ENCODE peak calls at places on chromosomes 3 and 15, in six cellular contexts. H, Y, V, P, J and B are unnamed samples.
A peak's percentile ranks its signal among the peaks of the same experiment; 100 is the strongest.

GRCh38 chr3:185726254-185726967 is 98.4 kb downstream of the IGF2BP2 start:
- DNase-seq in H (no peak), J (no peak), Y (no peak), V (no peak), P (no peak), B (no peak)

GRCh38 chr15:31435891-31436628 is 109.4 kb downstream of the KLF13 start:
- DNase-seq in J (no peak), P (no peak), V (peak; percentile 16), H (no peak), Y (no peak), B (no peak)

GRCh38 chr15:65841121-65841930 is 28.0 kb upstream of the RAB11A start:
- DNase-seq in Y (no peak), J (peak; percentile 14), H (peak; percentile 69), P (peak; percentile 41), V (no peak), B (no peak)

GRCh38 chr3:158350971-158351370 is 220.0 kb upstream of the MLF1 start:
- DNase-seq in J (no peak), P (no peak), H (no peak), Y (no peak), V (no peak), B (no peak)

GRCh38 chr3:175432338-175433025 is 573.3 kb downstream of the NAALADL2 start:
- DNase-seq in V (no peak), H (peak; percentile 65), Y (no peak), J (peak; percentile 69), P (no peak), B (no peak)

GRCh38 chr3:17182158-17182557 is 297.4 kb downstream of the PLCL2 start:
- DNase-seq in P (no peak), J (no peak), Y (no peak), V (no peak), H (no peak), B (no peak)

GRCh38 chr3:196942915-196943277 is 568 bp upstream of the NCBP2 start:
- DNase-seq in V (peak; percentile 8), P (no peak), Y (no peak), J (no peak), H (no peak), B (no peak)

GRCh38 chr3:165549037-165549436 is 288.2 kb downstream of the BCHE start:
- DNase-seq in P (no peak), J (no peak), H (no peak), Y (no peak), V (no peak), B (no peak)

GRCh38 chr3:77412591-77412990 is 372.7 kb downstream of the ROBO2 start:
- DNase-seq in J (no peak), P (no peak), V (no peak), Y (no peak), H (peak; percentile 92), B (no peak)

GRCh38 chr3:141940204-141940776 is 63.8 kb downstream of the ATP1B3 start:
- DNase-seq in Y (peak; percentile 56), P (no peak), J (peak; percentile 64), H (peak; percentile 95), V (no peak), B (no peak)

GRCh38 chr15:101379647-101380046 is 84.6 kb upstream of the SNRPA1 start:
- DNase-seq in V (no peak), P (no peak), Y (no peak), H (no peak), J (no peak), B (no peak)

GRCh38 chr3:161043343-161044035 is 61.7 kb downstream of the B3GALNT1 start:
- DNase-seq in V (no peak), P (no peak), H (no peak), Y (no peak), J (no peak), B (no peak)

GRCh38 chr15:64749167-64749566 is 26.2 kb downstream of the RBPMS2 start:
- DNase-seq in V (no peak), H (peak; percentile 72), J (peak; percentile 22), Y (no peak), P (peak; percentile 36), B (no peak)

GRCh38 chr3:38000965-38001455 is 10.4 kb downstream of the VILL start:
- DNase-seq in J (no peak), V (no peak), P (peak; percentile 14), H (no peak), Y (no peak), B (no peak)

GRCh38 chr3:65636326-65636725 is 402.4 kb downstream of the MAGI1 start:
- DNase-seq in J (no peak), V (no peak), P (no peak), H (no peak), Y (no peak), B (no peak)

GRCh38 chr15:84034831-84035753 is 200.5 kb upstream of the GOLGA6L4 start:
- DNase-seq in V (no peak), H (no peak), J (peak; percentile 59), P (no peak), Y (no peak), B (no peak)